ENCODE peak calls at places on chromosomes 6 and 20, in seven cellular contexts. Z, A, G, M, D, X and Y are unnamed samples.

GRCh38 chr6:98572579-98572978 is 261.8 kb upstream of the POU3F2 start:
- DNase-seq in Z (no peak), A (no peak), G (no peak), M (no peak), D (no peak), X (no peak), Y (no peak)

GRCh38 chr6:21479140-21479539 is 114.4 kb upstream of the SOX4 start:
- DNase-seq in Z (no peak), A (no peak), G (no peak), M (no peak), D (no peak), X (no peak), Y (no peak)

GRCh38 chr20:32672982-32673727 is 586 bp downstream of the C20orf203 start:
- DNase-seq in Z (peak), A (no peak), G (no peak), M (no peak), D (no peak), X (no peak), Y (no peak)

GRCh38 chr6:159693128-159693893 is at the start of gene SOD2:
- DNase-seq in Z (peak), A (peak), G (peak), M (peak), D (peak), X (no peak), Y (peak)

GRCh38 chr6:66897576-66897975 is 1190.5 kb upstream of the EYS start:
- DNase-seq in Z (peak), A (no peak), G (no peak), M (no peak), D (peak), X (no peak), Y (no peak)

GRCh38 chr6:40719671-40720374 is 132.7 kb upstream of the LRFN2 start:
- DNase-seq in Z (no peak), A (no peak), G (peak), M (no peak), D (no peak), X (no peak), Y (no peak)

GRCh38 chr6:3183071-3183470 is 25.7 kb upstream of the TUBB2A start:
- DNase-seq in Z (no peak), A (no peak), G (no peak), M (no peak), D (no peak), X (no peak), Y (no peak)

GRCh38 chr6:128068110-128068460 is 167.2 kb upstream of the THEMIS start:
- DNase-seq in Z (no peak), A (no peak), G (no peak), M (no peak), D (no peak), X (no peak), Y (no peak)

GRCh38 chr6:87759491-87760010 is 57.5 kb upstream of the AKIRIN2 start:
- DNase-seq in Z (no peak), A (no peak), G (no peak), M (no peak), D (no peak), X (no peak), Y (no peak)

GRCh38 chr6:17385660-17386059 is 7.7 kb upstream of the CAP2 start:
- DNase-seq in Z (no peak), A (no peak), G (no peak), M (no peak), D (peak), X (no peak), Y (no peak)

GRCh38 chr6:72946766-72947165 is 278.5 kb downstream of the KHDC1L start:
- DNase-seq in Z (no peak), A (no peak), G (no peak), M (no peak), D (no peak), X (no peak), Y (no peak)

GRCh38 chr6:162856885-162857284 is 129.1 kb downstream of the PACRG start:
- DNase-seq in Z (no peak), A (peak), G (no peak), M (no peak), D (peak), X (no peak), Y (no peak)

GRCh38 chr6:116328528-116328903 is 42.2 kb upstream of the DSE start:
- DNase-seq in Z (no peak), A (no peak), G (no peak), M (no peak), D (no peak), X (no peak), Y (no peak)

GRCh38 chr6:125533710-125534397 is 215.6 kb upstream of the HEY2 start:
- DNase-seq in Z (no peak), A (no peak), G (no peak), M (no peak), D (no peak), X (no peak), Y (no peak)

GRCh38 chr6:110708295-110708965 is 106.8 kb downstream of the CDK19 start:
- DNase-seq in Z (no peak), A (no peak), G (no peak), M (no peak), D (no peak), X (no peak), Y (no peak)

GRCh38 chr6:31271641-31272357 is at the start of gene HLA-C:
- DNase-seq in Z (peak), A (peak), G (peak), M (peak), D (peak), X (peak), Y (peak)
- TF ChIP-seq CTCF in Z (no peak), A (no peak), G (no peak), M (no peak), D (peak), X (no peak), Y (no peak)

GRCh38 chr6:34855463-34855862 is 32.4 kb downstream of the TAF11 start:
- DNase-seq in Z (no peak), A (no peak), G (no peak), M (no peak), D (no peak), X (no peak), Y (no peak)
- TF ChIP-seq CTCF in Z (no peak), A (no peak), G (no peak), M (no peak), D (peak), X (no peak), Y (no peak)

DNA sequence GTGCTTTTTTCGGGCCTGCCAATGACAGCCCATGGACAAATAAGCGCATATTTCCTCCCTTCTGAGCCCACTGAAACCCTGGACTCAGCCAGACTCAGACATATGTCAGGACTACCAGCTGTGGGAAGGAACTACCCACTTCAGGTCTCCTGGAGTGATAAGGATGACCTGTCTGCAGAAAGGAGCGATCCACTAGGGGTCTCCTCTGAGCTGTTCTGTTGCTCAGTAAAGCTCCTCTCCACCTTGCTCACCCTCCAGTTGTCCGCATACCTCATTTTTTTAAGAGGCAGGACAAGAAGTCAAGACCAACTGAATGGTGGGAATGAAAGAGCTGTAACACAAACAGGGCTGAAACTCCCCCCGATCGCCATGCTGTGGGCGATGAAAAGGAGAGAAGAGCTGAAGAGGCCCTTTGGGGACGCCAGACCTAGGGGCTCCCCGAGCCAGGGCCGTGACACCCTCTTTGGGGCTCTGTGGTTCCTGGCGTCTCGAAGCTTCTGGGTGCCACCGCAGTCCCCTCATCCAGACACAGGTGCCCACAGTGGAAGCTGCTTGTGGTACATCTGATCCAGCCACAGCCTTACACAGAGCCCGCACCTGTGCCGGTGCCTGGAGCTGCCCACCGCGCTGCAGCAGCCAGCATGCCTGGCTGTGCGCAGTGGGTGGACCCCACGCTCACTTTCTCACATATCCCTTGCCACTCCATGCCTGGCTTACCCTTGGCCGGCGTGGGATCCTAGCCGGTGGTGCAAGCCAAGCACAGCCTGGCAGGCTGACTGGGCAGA is 68.8 kb downstream of the EYS start:
- DNase-seq in Z (no peak), A (no peak), G (no peak), M (no peak), D (no peak), X (no peak), Y (no peak)
- TF ChIP-seq CTCF in Z (no peak), A (no peak), G (no peak), M (no peak), D (peak), X (no peak), Y (peak)

GRCh38 chr6:47009583-47009982 is 32.5 kb downstream of the ADGRF1 start:
- DNase-seq in Z (no peak), A (no peak), G (no peak), M (no peak), D (no peak), X (no peak), Y (no peak)
- TF ChIP-seq CTCF in Z (no peak), A (no peak), G (no peak), M (no peak), D (no peak), X (no peak), Y (no peak)

GRCh38 chr6:104795363-104795762 is 64.4 kb downstream of the HACE1 start:
- DNase-seq in Z (no peak), A (no peak), G (no peak), M (no peak), D (peak), X (no peak), Y (no peak)
- TF ChIP-seq CTCF in Z (no peak), A (no peak), G (no peak), M (no peak), D (no peak), X (no peak), Y (no peak)

GRCh38 chr6:109440325-109441068 is at the start of the genes PPIL6 and SMPD2:
- DNase-seq in Z (peak), A (peak), G (peak), M (peak), D (peak), X (no peak), Y (peak)

GRCh38 chr6:109443425-109443950 is 3.0 kb downstream of the SMPD2 start:
- DNase-seq in Z (no peak), A (no peak), G (no peak), M (peak), D (no peak), X (no peak), Y (no peak)

GRCh38 chr6:109442393-109442924 is 1.9 kb downstream of the SMPD2 start:
- DNase-seq in Z (no peak), A (no peak), G (no peak), M (peak), D (no peak), X (no peak), Y (no peak)

GRCh38 chr6:109445382-109445781 is 4.9 kb downstream of the SMPD2 start:
- DNase-seq in Z (no peak), A (no peak), G (no peak), M (no peak), D (no peak), X (no peak), Y (no peak)

GRCh38 chr6:109441069-109441816 is 719 bp downstream of the SMPD2 start:
- DNase-seq in Z (peak), A (peak), G (no peak), M (peak), D (peak), X (no peak), Y (no peak)
- TF ChIP-seq CTCF in Z (no peak), A (peak), G (no peak), M (peak), D (peak), X (no peak), Y (peak)

DNA sequence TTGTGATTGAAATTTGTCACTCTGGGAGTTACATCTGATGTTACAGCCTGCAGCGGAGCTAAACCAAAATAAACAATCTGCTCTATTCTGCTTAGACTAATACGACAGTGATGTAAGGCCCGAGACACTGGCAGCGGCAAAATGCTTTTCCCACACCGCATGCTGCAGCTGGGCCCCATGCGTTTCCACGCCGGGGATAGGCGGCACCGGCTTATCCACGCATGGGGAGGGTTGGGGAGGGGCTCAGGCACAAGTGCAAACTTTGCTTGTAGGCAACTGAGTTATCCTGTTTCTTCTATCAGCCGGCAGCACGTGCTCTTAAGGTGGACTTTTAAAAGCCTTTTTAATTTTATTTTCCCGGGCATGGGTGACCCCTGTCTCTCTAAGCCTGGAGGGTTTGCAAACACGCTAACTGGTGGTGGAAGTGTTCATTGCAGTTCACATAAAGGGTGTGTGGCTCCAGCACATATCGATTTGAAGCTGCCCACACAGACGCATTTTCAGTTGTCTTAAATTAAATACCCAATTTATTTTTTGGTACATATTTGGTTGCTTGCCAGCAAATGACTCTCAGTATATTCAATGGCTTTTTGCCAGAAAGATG is 561.7 kb upstream of the AGPAT4 start:
- DNase-seq in Z (no peak), A (no peak), G (no peak), M (no peak), D (no peak), X (no peak), Y (no peak)
- TF ChIP-seq CTCF in Z (no peak), A (no peak), G (no peak), M (no peak), D (no peak), X (no peak), Y (peak)

GRCh38 chr20:13494019-13494418 is 144.7 kb downstream of the TASP1 start:
- DNase-seq in Z (no peak), A (no peak), G (no peak), M (no peak), D (peak), X (no peak), Y (no peak)

GRCh38 chr20:13487202-13487601 is 151.5 kb downstream of the TASP1 start:
- DNase-seq in Z (no peak), A (no peak), G (no peak), M (no peak), D (no peak), X (no peak), Y (no peak)

GRCh38 chr20:13493143-13493542 is 145.6 kb downstream of the TASP1 start:
- DNase-seq in Z (no peak), A (no peak), G (no peak), M (no peak), D (no peak), X (no peak), Y (no peak)

GRCh38 chr20:13486694-13487093 is 152.0 kb downstream of the TASP1 start:
- DNase-seq in Z (no peak), A (no peak), G (no peak), M (no peak), D (no peak), X (no peak), Y (no peak)

GRCh38 chr20:13492001-13492480 is 146.7 kb downstream of the TASP1 start:
- DNase-seq in Z (no peak), A (peak), G (no peak), M (no peak), D (peak), X (no peak), Y (no peak)
- TF ChIP-seq CTCF in Z (no peak), A (no peak), G (peak), M (peak), D (no peak), X (no peak), Y (peak)